ENCODE peak calls at places on chromosomes 16 and 17, in five cellular contexts. L is heart right ventricle; R is effector memory CD4-positive, alpha-beta T cell; O is fibroblast of lung; C is aorta. F is an unnamed sample.

GRCh38 chr16:77238593-77238992 is 39.4 kb downstream of the SYCE1L start:
- DNase-seq in C (no peak), L (no peak), R (no peak), O (no peak), F (no peak)

GRCh38 chr16:50743575-50744225 is 1.8 kb downstream of the CYLD start:
- DNase-seq in O (no peak), L (no peak), C (no peak), R (no peak), F (no peak)

GRCh38 chr16:86073763-86074493 is 175.0 kb downstream of the IRF8 start:
- DNase-seq in L (no peak), O (no peak), R (no peak), C (no peak), F (peak; percentile 53)

GRCh38 chr17:64323774-64324173 is 60.7 kb upstream of the TEX2 start:
- DNase-seq in L (no peak), O (no peak), R (no peak), C (no peak), F (no peak)

GRCh38 chr17:19247423-19247822 is 10.3 kb downstream of the EPN2 start:
- DNase-seq in O (no peak), L (no peak), C (no peak), R (no peak), F (no peak)

GRCh38 chr16:85313541-85314208 is 201.4 kb upstream of the CIBAR2 start:
- DNase-seq in O (peak; percentile 32), C (peak; percentile 72), L (no peak), R (no peak), F (no peak)

GRCh38 chr17:48155889-48156670 is 48.5 kb downstream of the SNX11 start:
- DNase-seq in O (no peak), L (no peak), C (no peak), R (no peak), F (no peak)

GRCh38 chr16:89268585-89268984 is 51.1 kb downstream of the ZNF778 start:
- DNase-seq in O (no peak), C (no peak), R (no peak), L (no peak), F (no peak)

GRCh38 chr16:1310832-1311200 is 1.4 kb downstream of the UBE2I start:
- DNase-seq in C (no peak), R (no peak), O (no peak), L (no peak), F (no peak)

GRCh38 chr16:89954462-89954861 is 5.9 kb downstream of the DEF8 start:
- DNase-seq in R (no peak), C (no peak), O (no peak), L (no peak), F (peak; percentile 41)

GRCh38 chr17:7043195-7043543 is 723 bp downstream of the SLC16A11 start:
- DNase-seq in R (no peak), O (no peak), L (no peak), C (no peak), F (no peak)

GRCh38 chr16:85523602-85524364 is 89.3 kb upstream of the GSE1 start:
- DNase-seq in R (no peak), C (no peak), L (peak; percentile 59), O (peak; percentile 59), F (peak; percentile 77)

GRCh38 chr17:19378416-19379293 is at the start of gene MAPK7:
- DNase-seq in C (peak; percentile 54), O (no peak), L (no peak), R (no peak), F (peak; percentile 82)

GRCh38 chr17:17921192-17922082 is 50.8 kb downstream of the TOM1L2 start:
- DNase-seq in L (peak; percentile 42), R (no peak), C (no peak), O (peak; percentile 92), F (no peak)

GRCh38 chr16:52078716-52079655 is 468.0 kb downstream of the TOX3 start:
- DNase-seq in L (no peak), C (no peak), R (no peak), O (no peak), F (no peak)

GRCh38 chr17:83203472-83204221 is 124.2 kb downstream of the METRNL start:
- DNase-seq in R (no peak), C (peak; percentile 59), L (no peak), O (no peak), F (peak; percentile 40)

GRCh38 chr17:31072186-31072585 is 22.6 kb upstream of the NF1 start:
- DNase-seq in L (no peak), O (no peak), C (no peak), R (no peak), F (no peak)

GRCh38 chr16:14280541-14280940 is 209.4 kb downstream of the MRTFB start:
- DNase-seq in C (no peak), R (no peak), L (no peak), O (no peak), F (no peak)

GRCh38 chr16:20868890-20869289 is 31.3 kb downstream of the DCUN1D3 start:
- DNase-seq in R (no peak), C (peak; percentile 90), L (peak; percentile 86), O (peak; percentile 82), F (peak; percentile 89)

GRCh38 chr17:51203838-51204237 is 37.6 kb downstream of the NME2 start:
- DNase-seq in C (no peak), O (no peak), R (no peak), L (no peak), F (no peak)

GRCh38 chr17:66829386-66829864 is 5.5 kb upstream of the CACNG5 start:
- DNase-seq in L (peak; percentile 35), R (no peak), O (peak; percentile 74), C (no peak), F (peak; percentile 49)

GRCh38 chr17:58308173-58308984 is 20.2 kb downstream of the TSPOAP1 start:
- DNase-seq in C (no peak), R (no peak), L (no peak), O (no peak), F (no peak)

GRCh38 chr16:84660973-84661372 is 12.7 kb downstream of the KLHL36 start:
- DNase-seq in L (no peak), C (no peak), R (no peak), O (no peak), F (no peak)

GRCh38 chr17:15185625-15185991 is 79.5 kb downstream of the PMP22 start:
- DNase-seq in C (peak; percentile 64), R (no peak), L (peak; percentile 53), O (peak; percentile 88), F (no peak)

GRCh38 chr17:80063815-80064585 is 27.6 kb downstream of the CCDC40 start:
- DNase-seq in O (peak; percentile 87), R (no peak), L (no peak), C (peak; percentile 81), F (peak; percentile 69)

GRCh38 chr17:6453279-6454024 is 9.2 kb downstream of the PIMREG start:
- DNase-seq in O (no peak), L (no peak), C (no peak), R (no peak), F (no peak)

GRCh38 chr16:50804290-50804907 is 62.5 kb downstream of the CYLD start:
- DNase-seq in O (no peak), R (no peak), L (no peak), C (no peak), F (no peak)

GRCh38 chr16:10694830-10695229 is at the start of gene TEKT5:
- DNase-seq in R (no peak), O (no peak), L (no peak), C (no peak), F (no peak)

GRCh38 chr17:50763716-50764450 is 3.4 kb downstream of the ANKRD40CL start:
- DNase-seq in R (no peak), O (no peak), C (no peak), L (no peak), F (no peak)

GRCh38 chr17:65547253-65547670 is 14.2 kb downstream of the AXIN2 start:
- DNase-seq in O (peak; percentile 52), R (no peak), C (peak; percentile 32), L (peak; percentile 65), F (no peak)

GRCh38 chr16:78584991-78585390 is 485.5 kb downstream of the WWOX start:
- DNase-seq in L (no peak), O (no peak), C (no peak), R (no peak), F (no peak)

GRCh38 chr17:76497699-76497978 is 3.6 kb downstream of the RHBDF2 start:
- DNase-seq in C (no peak), O (no peak), R (no peak), L (no peak), F (no peak)
- H3K27ac ChIP-seq in C (no peak overlapping the region), O (peak overlapping the region; percentile 69), R (no peak overlapping the region), L (peak overlapping the region; percentile 97), F (peak overlapping the region; percentile 79)

DNA sequence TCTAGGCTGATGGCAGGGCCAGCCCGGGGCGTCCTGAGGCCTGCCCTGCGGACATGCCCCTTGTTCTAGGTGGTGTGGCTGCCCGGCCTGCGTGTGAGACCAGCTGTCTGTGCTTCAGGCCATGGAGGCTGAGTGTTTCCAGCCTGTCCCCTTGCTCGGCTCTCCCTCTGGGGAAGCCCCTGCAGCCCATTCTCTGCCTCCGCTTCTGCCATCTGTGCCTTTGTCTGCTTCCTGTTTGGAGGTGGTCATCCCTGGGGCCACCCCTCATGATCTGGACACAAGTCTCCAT is 184.7 kb downstream of the SEC14L1 start:
- DNase-seq in L (no peak), C (no peak), R (no peak), O (no peak), F (no peak)
- H3K4me3 ChIP-seq in L (no peak overlapping the region), C (no peak overlapping the region), R (peak overlapping the region; percentile 7), O (peak overlapping the region; percentile 20), F (no peak overlapping the region)

GRCh38 chr17:1769826-1770477 is 8.1 kb downstream of the SERPINF1 start:
- DNase-seq in L (no peak), O (no peak), R (no peak), C (no peak), F (no peak)

GRCh38 chr17:1776328-1776727 is 14.5 kb downstream of the SERPINF1 start:
- DNase-seq in O (no peak), L (no peak), C (no peak), R (no peak), F (no peak)

GRCh38 chr17:1774390-1775176 is 12.7 kb downstream of the SERPINF1 start:
- DNase-seq in C (no peak), O (no peak), L (no peak), R (no peak), F (no peak)

GRCh38 chr17:1776857-1777256 is 15.0 kb downstream of the SERPINF1 start:
- DNase-seq in L (no peak), O (no peak), R (no peak), C (no peak), F (no peak)

GRCh38 chr17:1773755-1774181 is 11.9 kb downstream of the SERPINF1 start:
- DNase-seq in O (peak; percentile 62), C (no peak), R (no peak), L (no peak), F (no peak)
- H3K27ac ChIP-seq in O (no peak overlapping the region), C (no peak overlapping the region), R (no peak overlapping the region), L (peak overlapping the region; percentile 58), F (no peak overlapping the region)

GRCh38 chr17:81566461-81567126 is 14.4 kb upstream of the FAAP100 start:
- DNase-seq in C (peak; percentile 86), L (peak; percentile 58), O (peak; percentile 89), R (no peak), F (peak; percentile 66)
- H3K4me3 ChIP-seq in C (peak overlapping the region; percentile 28), L (no peak overlapping the region), O (peak overlapping the region; percentile 34), R (no peak overlapping the region), F (no peak overlapping the region)

F was measured in left lung.